ENCODE peak calls at places on chromosomes 2 and 18, in four cellular contexts. One of them, this sample, is unnamed.

GRCh38 chr2:154740360-154740759 is 41.9 kb downstream of the KCNJ3 start:
- DNase-seq in pancreas: no peak
- DNase-seq in fibroblast of mammary gland: no peak
- DNase-seq in esophagus muscularis mucosa: no peak
- DNase-seq in this sample: no peak

GRCh38 chr2:127015106-127015910 is 91.6 kb downstream of the BIN1 start:
- DNase-seq in pancreas: no peak
- DNase-seq in fibroblast of mammary gland: peak; percentile 33
- DNase-seq in esophagus muscularis mucosa: peak; percentile 91
- DNase-seq in this sample: peak; percentile 68

GRCh38 chr18:76730901-76731300 is 91.5 kb upstream of the ZNF236 start:
- DNase-seq in pancreas: no peak
- DNase-seq in fibroblast of mammary gland: no peak
- DNase-seq in esophagus muscularis mucosa: no peak
- DNase-seq in this sample: no peak

GRCh38 chr2:188145885-188146284 is 145.8 kb upstream of the GULP1 start:
- DNase-seq in pancreas: no peak
- DNase-seq in fibroblast of mammary gland: no peak
- DNase-seq in esophagus muscularis mucosa: no peak
- DNase-seq in this sample: no peak

GRCh38 chr2:38474058-38474457 is 97.0 kb upstream of the ATL2 start:
- DNase-seq in pancreas: no peak
- DNase-seq in fibroblast of mammary gland: peak; percentile 17
- DNase-seq in esophagus muscularis mucosa: no peak
- DNase-seq in this sample: no peak

GRCh38 chr18:25503567-25504081 is 151.7 kb upstream of the ZNF521 start:
- DNase-seq in pancreas: peak; percentile 8
- DNase-seq in fibroblast of mammary gland: peak; percentile 85
- DNase-seq in esophagus muscularis mucosa: no peak
- DNase-seq in this sample: no peak

GRCh38 chr2:47346107-47346506 is 56.8 kb upstream of the MSH2 start:
- DNase-seq in pancreas: no peak
- DNase-seq in fibroblast of mammary gland: no peak
- DNase-seq in esophagus muscularis mucosa: no peak
- DNase-seq in this sample: no peak

GRCh38 chr2:27075219-27075871 is 3.1 kb upstream of the EMILIN1 start:
- DNase-seq in pancreas: no peak
- DNase-seq in fibroblast of mammary gland: no peak
- DNase-seq in esophagus muscularis mucosa: no peak
- DNase-seq in this sample: no peak

GRCh38 chr2:45435316-45435715 is 175.8 kb downstream of the SRBD1 start:
- DNase-seq in pancreas: no peak
- DNase-seq in fibroblast of mammary gland: peak; percentile 59
- DNase-seq in esophagus muscularis mucosa: no peak
- DNase-seq in this sample: no peak

GRCh38 chr2:42025151-42025582 is 22.7 kb upstream of the PKDCC start:
- DNase-seq in pancreas: no peak
- DNase-seq in fibroblast of mammary gland: peak; percentile 64
- DNase-seq in esophagus muscularis mucosa: no peak
- DNase-seq in this sample: no peak

GRCh38 chr2:42858140-42859005 is 66.0 kb upstream of the HAAO start:
- DNase-seq in pancreas: no peak
- DNase-seq in fibroblast of mammary gland: no peak
- DNase-seq in esophagus muscularis mucosa: no peak
- DNase-seq in this sample: no peak

GRCh38 chr2:171034315-171034714 is 105.3 kb downstream of the GORASP2 start:
- DNase-seq in pancreas: no peak
- DNase-seq in fibroblast of mammary gland: no peak
- DNase-seq in esophagus muscularis mucosa: no peak
- DNase-seq in this sample: no peak

GRCh38 chr2:197209742-197210408 is 100.7 kb downstream of the ANKRD44 start:
- DNase-seq in pancreas: no peak
- DNase-seq in fibroblast of mammary gland: no peak
- DNase-seq in esophagus muscularis mucosa: peak; percentile 39
- DNase-seq in this sample: no peak

GRCh38 chr18:32259553-32259952 is 69.7 kb downstream of the MEP1B start:
- DNase-seq in pancreas: no peak
- DNase-seq in fibroblast of mammary gland: no peak
- DNase-seq in esophagus muscularis mucosa: no peak
- DNase-seq in this sample: no peak

GRCh38 chr2:86566828-86567205 is 3.6 kb upstream of the CHMP3 start:
- DNase-seq in pancreas: no peak
- DNase-seq in fibroblast of mammary gland: no peak
- DNase-seq in esophagus muscularis mucosa: no peak
- DNase-seq in this sample: no peak

GRCh38 chr2:215830313-215830712 is 183.0 kb downstream of the MREG start:
- DNase-seq in pancreas: no peak
- DNase-seq in fibroblast of mammary gland: peak; percentile 96
- DNase-seq in esophagus muscularis mucosa: peak; percentile 90
- DNase-seq in this sample: no peak
- TF ChIP-seq CTCF in pancreas: no peak
- TF ChIP-seq CTCF in fibroblast of mammary gland: peak; percentile 11
- TF ChIP-seq CTCF in esophagus muscularis mucosa: no peak
- TF ChIP-seq CTCF in this sample: peak; percentile 30

GRCh38 chr2:120229341-120229740 is 6.1 kb upstream of the TMEM185B start:
- DNase-seq in pancreas: no peak
- DNase-seq in fibroblast of mammary gland: no peak
- DNase-seq in esophagus muscularis mucosa: no peak
- DNase-seq in this sample: no peak

GRCh38 chr2:120227111-120227991 is 4.2 kb upstream of the TMEM185B start:
- DNase-seq in pancreas: no peak
- DNase-seq in fibroblast of mammary gland: no peak
- DNase-seq in esophagus muscularis mucosa: no peak
- DNase-seq in this sample: no peak

GRCh38 chr2:120226296-120226695 is 3.1 kb upstream of the TMEM185B start:
- DNase-seq in pancreas: no peak
- DNase-seq in fibroblast of mammary gland: no peak
- DNase-seq in esophagus muscularis mucosa: no peak
- DNase-seq in this sample: no peak

GRCh38 chr2:120230515-120231471 is 7.6 kb upstream of the TMEM185B start:
- DNase-seq in pancreas: no peak
- DNase-seq in fibroblast of mammary gland: no peak
- DNase-seq in esophagus muscularis mucosa: no peak
- DNase-seq in this sample: no peak

DNA sequence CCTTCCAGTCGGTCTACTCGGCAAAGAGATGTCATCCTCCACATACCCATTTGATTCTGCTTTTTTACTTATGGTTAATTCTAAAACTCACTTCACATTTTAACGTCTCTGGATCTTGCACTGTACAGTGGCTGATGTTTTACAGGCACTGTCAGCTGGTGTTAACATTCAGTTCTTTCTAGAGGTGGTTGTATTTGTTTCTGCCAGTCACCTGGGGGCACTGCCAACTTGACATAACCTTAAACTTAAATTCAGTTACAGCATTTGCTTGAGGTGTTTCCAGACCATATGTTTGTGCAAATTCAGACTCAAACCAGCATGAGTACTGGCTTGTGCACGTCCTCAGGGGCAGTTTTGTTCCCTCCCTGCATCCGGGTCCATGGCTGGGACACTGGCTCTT is 5.3 kb upstream of the TMEM185B start:
- DNase-seq in pancreas: no peak
- DNase-seq in fibroblast of mammary gland: no peak
- DNase-seq in esophagus muscularis mucosa: no peak
- DNase-seq in this sample: no peak
- TF ChIP-seq CTCF in pancreas: no peak
- TF ChIP-seq CTCF in fibroblast of mammary gland: no peak
- TF ChIP-seq CTCF in esophagus muscularis mucosa: no peak
- TF ChIP-seq CTCF in this sample: peak; percentile 9

DNA sequence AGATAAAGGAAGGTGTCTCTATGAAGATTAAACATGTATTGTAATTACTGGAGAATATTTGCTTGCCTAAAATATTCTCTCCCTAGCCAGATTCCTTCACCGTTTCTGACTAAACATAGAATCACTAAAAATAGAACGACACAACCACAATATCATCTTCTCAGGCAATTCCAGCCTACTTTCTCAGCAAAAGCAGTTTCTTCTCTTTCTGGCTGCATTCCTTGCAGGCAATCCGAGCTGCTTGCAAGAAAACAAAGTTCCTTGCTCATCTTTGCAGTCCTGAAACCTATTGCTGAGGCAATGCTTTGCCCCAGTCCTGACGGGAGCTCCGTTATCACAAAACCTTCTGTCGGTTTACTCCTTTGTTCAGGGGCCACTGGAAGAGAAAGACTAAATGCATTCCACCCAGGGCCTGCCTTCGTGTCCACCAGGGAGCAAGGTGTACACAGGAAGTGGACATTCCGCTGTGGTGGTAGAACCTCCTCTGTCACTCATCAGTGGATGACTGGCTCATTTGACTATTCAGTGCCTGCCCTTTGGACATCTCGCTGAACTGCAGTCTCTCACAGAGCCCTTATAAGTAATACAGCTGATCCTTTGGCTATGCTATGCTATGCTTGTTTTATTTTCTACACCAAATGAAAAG is 239.2 kb upstream of the DOK6 start:
- DNase-seq in pancreas: no peak
- DNase-seq in fibroblast of mammary gland: peak; percentile 30
- DNase-seq in esophagus muscularis mucosa: no peak
- DNase-seq in this sample: no peak
- TF ChIP-seq CTCF in pancreas: no peak
- TF ChIP-seq CTCF in fibroblast of mammary gland: no peak
- TF ChIP-seq CTCF in esophagus muscularis mucosa: no peak
- TF ChIP-seq CTCF in this sample: no peak

DNA sequence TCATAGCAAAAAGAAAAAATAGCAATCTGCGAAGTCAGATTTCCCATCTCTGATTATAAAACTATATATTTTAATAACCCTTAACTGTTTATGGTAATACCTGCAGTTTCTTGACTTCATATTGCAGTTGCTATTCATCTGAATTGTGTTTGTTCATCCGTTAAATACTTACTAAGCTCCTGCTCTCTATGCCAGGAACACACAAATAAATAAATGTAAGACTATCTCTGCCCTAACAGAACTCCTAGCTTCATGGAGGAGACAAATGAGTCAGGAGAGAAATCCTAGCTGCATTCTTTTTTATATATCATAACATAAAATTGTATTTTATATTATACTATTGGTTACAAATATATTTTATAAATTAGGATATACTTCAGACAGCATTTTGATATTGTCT is 61.2 kb downstream of the MALT1 start:
- DNase-seq in pancreas: no peak
- DNase-seq in fibroblast of mammary gland: no peak
- DNase-seq in esophagus muscularis mucosa: no peak
- DNase-seq in this sample: no peak
- TF ChIP-seq CTCF in pancreas: no peak
- TF ChIP-seq CTCF in fibroblast of mammary gland: no peak
- TF ChIP-seq CTCF in esophagus muscularis mucosa: no peak
- TF ChIP-seq CTCF in this sample: no peak

GRCh38 chr2:55620123-55620779 is 2.8 kb upstream of the PPP4R3B start:
- DNase-seq in pancreas: no peak
- DNase-seq in fibroblast of mammary gland: peak; percentile 23
- DNase-seq in esophagus muscularis mucosa: no peak
- DNase-seq in this sample: no peak
- TF ChIP-seq CTCF in pancreas: peak; percentile 11
- TF ChIP-seq CTCF in fibroblast of mammary gland: peak; percentile 53
- TF ChIP-seq CTCF in esophagus muscularis mucosa: no peak
- TF ChIP-seq CTCF in this sample: peak; percentile 37

DNA sequence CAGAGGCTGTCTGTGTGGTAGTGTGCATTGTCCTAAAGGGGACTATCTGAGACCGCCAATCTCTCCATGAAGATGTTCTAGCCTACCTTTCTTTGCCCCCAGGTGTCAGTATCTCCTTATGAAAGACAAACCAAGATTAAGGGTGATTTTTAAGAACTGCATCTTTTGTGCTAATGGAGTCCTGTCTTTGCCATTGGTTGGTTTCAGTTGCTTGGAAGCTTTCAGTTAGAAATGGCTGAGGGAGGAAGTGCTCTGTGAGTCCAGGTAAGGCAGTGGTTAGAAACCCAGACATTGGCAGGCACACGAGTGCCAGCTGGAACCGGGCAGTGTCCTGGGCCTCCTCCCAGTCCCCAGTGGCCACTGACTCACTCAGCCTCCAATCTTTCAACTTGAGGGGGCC is 111.3 kb downstream of the DOCK10 start:
- DNase-seq in pancreas: no peak
- DNase-seq in fibroblast of mammary gland: no peak
- DNase-seq in esophagus muscularis mucosa: no peak
- DNase-seq in this sample: no peak
- TF ChIP-seq CTCF in pancreas: no peak
- TF ChIP-seq CTCF in fibroblast of mammary gland: peak; percentile 4
- TF ChIP-seq CTCF in esophagus muscularis mucosa: no peak
- TF ChIP-seq CTCF in this sample: peak; percentile 18

DNA sequence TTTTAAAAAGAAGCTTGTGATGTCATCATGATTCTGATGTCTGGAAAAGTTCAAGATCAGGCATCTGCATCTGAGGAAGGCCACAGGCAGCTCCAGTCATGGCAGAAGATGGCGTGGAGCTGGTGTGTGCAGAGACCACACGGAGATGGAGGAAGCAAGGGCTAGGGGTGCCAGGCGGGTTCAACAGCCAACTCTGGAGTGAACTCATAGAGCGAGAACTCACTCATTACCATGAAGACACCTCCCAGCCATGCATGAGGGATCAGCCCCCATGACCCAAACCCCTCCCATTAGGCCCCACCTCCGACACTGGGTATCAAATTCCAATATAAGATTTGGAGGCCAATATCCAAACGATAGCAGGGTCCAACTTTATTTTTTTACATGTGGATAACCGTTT is 61.6 kb downstream of the KCNG2 start:
- DNase-seq in pancreas: no peak
- DNase-seq in fibroblast of mammary gland: no peak
- DNase-seq in esophagus muscularis mucosa: peak; percentile 86
- DNase-seq in this sample: peak; percentile 51
- TF ChIP-seq CTCF in pancreas: no peak
- TF ChIP-seq CTCF in fibroblast of mammary gland: no peak
- TF ChIP-seq CTCF in esophagus muscularis mucosa: no peak
- TF ChIP-seq CTCF in this sample: no peak

This sample was measured in osteocyte.